ENCODE peak calls at places on chromosomes 11 and 22, in ten cellular contexts. R, M, P, F, Q, B, U, C, L and E are unnamed samples.
A peak's percentile ranks its signal among the peaks of the same experiment; 100 is the strongest.

GRCh38 chr11:132886335-132886734 is 646.0 kb downstream of the OPCML start:
- DNase-seq in R (no peak), M (no peak), P (no peak), F (no peak), Q (peak; percentile 65), B (peak; percentile 94), U (no peak), C (no peak), L (no peak), E (no peak)

GRCh38 chr11:44600739-44601416 is 35.4 kb downstream of the CD82 start:
- DNase-seq in R (no peak), M (no peak), P (no peak), F (peak; percentile 15), Q (no peak), B (peak; percentile 20), U (peak; percentile 25), C (peak; percentile 77), L (no peak), E (no peak)

GRCh38 chr11:10540546-10540914 is 457 bp downstream of the RNF141 start:
- DNase-seq in R (no peak), M (no peak), P (peak; percentile 67), F (no peak), Q (peak; percentile 35), B (peak; percentile 18), U (no peak), C (peak; percentile 1), L (no peak), E (no peak)

GRCh38 chr11:125670131-125670530 is 10.5 kb downstream of the ACRV1 start:
- DNase-seq in R (no peak), M (no peak), P (no peak), F (no peak), Q (no peak), B (no peak), U (no peak), C (no peak), L (no peak), E (no peak)

GRCh38 chr11:96307748-96308133 is 35.3 kb downstream of the MAML2 start:
- DNase-seq in R (no peak), M (no peak), P (no peak), F (no peak), Q (peak; percentile 93), B (peak; percentile 95), U (no peak), C (peak; percentile 42), L (no peak), E (no peak)

GRCh38 chr11:128551641-128552335 is 35.6 kb downstream of the ETS1 start:
- DNase-seq in R (no peak), M (no peak), P (no peak), F (no peak), Q (no peak), B (no peak), U (no peak), C (no peak), L (no peak), E (no peak)

GRCh38 chr22:35684270-35684700 is 33.4 kb upstream of the APOL5 start:
- DNase-seq in R (no peak), M (no peak), P (no peak), F (peak; percentile 10), Q (peak; percentile 42), B (peak; percentile 38), U (no peak), C (no peak), L (no peak), E (peak; percentile 8)

GRCh38 chr11:63871962-63872832 is 33.3 kb downstream of the MARK2 start:
- DNase-seq in R (no peak), M (no peak), P (peak; percentile 91), F (peak; percentile 77), Q (peak; percentile 89), B (peak; percentile 93), U (peak; percentile 18), C (peak; percentile 19), L (peak; percentile 12), E (no peak)

GRCh38 chr11:45266693-45267451 is 19.3 kb downstream of the SYT13 start:
- DNase-seq in R (no peak), M (no peak), P (no peak), F (no peak), Q (no peak), B (no peak), U (peak; percentile 32), C (no peak), L (no peak), E (no peak)

GRCh38 chr22:24171822-24172221 is 9.5 kb upstream of the SUSD2 start:
- DNase-seq in R (no peak), M (no peak), P (no peak), F (no peak), Q (no peak), B (no peak), U (no peak), C (no peak), L (no peak), E (no peak)

GRCh38 chr11:110758012-110758411 is 45.8 kb upstream of the ARHGAP20 start:
- DNase-seq in R (no peak), M (no peak), P (no peak), F (no peak), Q (no peak), B (peak; percentile 22), U (no peak), C (no peak), L (no peak), E (no peak)

GRCh38 chr11:46504817-46505613 is 88.8 kb downstream of the AMBRA1 start:
- DNase-seq in R (no peak), M (no peak), P (no peak), F (no peak), Q (peak; percentile 55), B (peak; percentile 97), U (no peak), C (no peak), L (no peak), E (no peak)

GRCh38 chr11:27720277-27720830 is 20.1 kb upstream of the BDNF start:
- DNase-seq in R (no peak), M (no peak), P (peak; percentile 66), F (no peak), Q (peak; percentile 64), B (peak; percentile 68), U (peak; percentile 65), C (no peak), L (no peak), E (peak; percentile 56)

GRCh38 chr11:105456950-105457349 is 152.9 kb upstream of the GRIA4 start:
- DNase-seq in R (no peak), M (no peak), P (no peak), F (no peak), Q (no peak), B (no peak), U (no peak), C (no peak), L (no peak), E (no peak)

GRCh38 chr22:30314918-30315317 is 11.8 kb downstream of the TBC1D10A start:
- DNase-seq in R (peak; percentile 51), M (no peak), P (no peak), F (no peak), Q (no peak), B (peak; percentile 67), U (no peak), C (no peak), L (no peak), E (no peak)

GRCh38 chr11:6321961-6322362 is 1.7 kb upstream of the CAVIN3 start:
- DNase-seq in R (no peak), M (no peak), P (no peak), F (no peak), Q (peak; percentile 65), B (peak; percentile 82), U (no peak), C (no peak), L (no peak), E (no peak)

GRCh38 chr11:84543367-84544159 is 1083.6 kb downstream of the DLG2 start:
- DNase-seq in R (no peak), M (no peak), P (no peak), F (no peak), Q (no peak), B (no peak), U (no peak), C (no peak), L (no peak), E (no peak)

GRCh38 chr11:119828011-119828410 is 99.0 kb upstream of the NECTIN1 start:
- DNase-seq in R (no peak), M (no peak), P (no peak), F (no peak), Q (no peak), B (no peak), U (no peak), C (no peak), L (no peak), E (no peak)

GRCh38 chr11:60069471-60069870 is 13.0 kb downstream of the MS4A3 start:
- DNase-seq in R (no peak), M (no peak), P (no peak), F (no peak), Q (no peak), B (no peak), U (no peak), C (no peak), L (no peak), E (no peak)

GRCh38 chr22:25054943-25055511 is 102.5 kb downstream of the KIAA1671 start:
- DNase-seq in R (no peak), M (no peak), P (peak; percentile 95), F (no peak), Q (no peak), B (no peak), U (no peak), C (no peak), L (no peak), E (no peak)

GRCh38 chr11:95365346-95365745 is 134.3 kb upstream of the SESN3 start:
- DNase-seq in R (no peak), M (no peak), P (no peak), F (no peak), Q (no peak), B (no peak), U (no peak), C (no peak), L (no peak), E (no peak)

GRCh38 chr11:45580399-45580798 is 85.0 kb downstream of the CHST1 start:
- DNase-seq in R (no peak), M (no peak), P (peak; percentile 60), F (no peak), Q (peak; percentile 29), B (peak; percentile 34), U (peak; percentile 43), C (no peak), L (no peak), E (no peak)

GRCh38 chr22:17832665-17833064 is 58.4 kb upstream of the BID start:
- DNase-seq in R (no peak), M (no peak), P (peak; percentile 58), F (no peak), Q (no peak), B (no peak), U (no peak), C (no peak), L (no peak), E (no peak)

GRCh38 chr11:61691378-61692156 is 11.4 kb downstream of the DAGLA start:
- DNase-seq in R (no peak), M (peak; percentile 77), P (peak; percentile 45), F (no peak), Q (no peak), B (no peak), U (no peak), C (no peak), L (no peak), E (no peak)

GRCh38 chr11:11028017-11028692 is 170.3 kb upstream of the ZBED5 start:
- DNase-seq in R (peak; percentile 76), M (peak; percentile 77), P (peak; percentile 82), F (peak; percentile 26), Q (peak; percentile 29), B (peak; percentile 44), U (peak; percentile 67), C (no peak), L (no peak), E (peak; percentile 37)

GRCh38 chr11:132858203-132858602 is 674.1 kb downstream of the OPCML start:
- DNase-seq in R (no peak), M (no peak), P (no peak), F (no peak), Q (peak; percentile 39), B (peak; percentile 55), U (peak; percentile 14), C (no peak), L (no peak), E (no peak)

GRCh38 chr11:111982019-111982464 is 43.2 kb upstream of the DLAT start:
- DNase-seq in R (peak; percentile 56), M (peak; percentile 52), P (peak; percentile 95), F (no peak), Q (peak; percentile 56), B (peak; percentile 43), U (no peak), C (no peak), L (no peak), E (no peak)

GRCh38 chr22:50085211-50085999 is at the start of gene MLC1:
- DNase-seq in R (no peak), M (no peak), P (no peak), F (peak; percentile 47), Q (no peak), B (peak; percentile 25), U (no peak), C (no peak), L (no peak), E (no peak)